ENCODE peak calls at places on chromosomes 2 and 18, in nine cellular contexts. Z, C, J, R, O, W, P, A and F are unnamed samples.

GRCh38 chr2:152464853-152465470 is 130.0 kb downstream of the FMNL2 start:
- DNase-seq in Z (no peak), C (no peak), J (no peak), R (no peak), O (no peak), W (no peak), P (no peak), A (no peak), F (no peak)

GRCh38 chr18:272650-273049 is 4.8 kb upstream of the THOC1 start:
- DNase-seq in Z (no peak), C (no peak), J (no peak), R (no peak), O (no peak), W (no peak), P (no peak), A (no peak), F (no peak)

GRCh38 chr2:202290316-202290715 is 24.8 kb downstream of the NOP58 start:
- DNase-seq in Z (no peak), C (no peak), J (no peak), R (no peak), O (no peak), W (no peak), P (no peak), A (no peak), F (no peak)

GRCh38 chr2:5730386-5730785 is 38.2 kb downstream of the SOX11 start:
- DNase-seq in Z (no peak), C (no peak), J (no peak), R (no peak), O (no peak), W (no peak), P (no peak), A (no peak), F (no peak)

GRCh38 chr2:69957970-69958369 is 3.5 kb downstream of the ASPRV1 start:
- DNase-seq in Z (no peak), C (no peak), J (no peak), R (no peak), O (no peak), W (no peak), P (no peak), A (no peak), F (no peak)

GRCh38 chr2:215896921-215897320 is 116.4 kb downstream of the MREG start:
- DNase-seq in Z (no peak), C (no peak), J (no peak), R (no peak), O (no peak), W (no peak), P (no peak), A (no peak), F (no peak)

GRCh38 chr2:110662560-110662959 is 15.3 kb downstream of the BUB1 start:
- DNase-seq in Z (no peak), C (no peak), J (no peak), R (no peak), O (no peak), W (no peak), P (no peak), A (no peak), F (no peak)

GRCh38 chr2:86176583-86176982 is 18.7 kb downstream of the IMMT start:
- DNase-seq in Z (no peak), C (no peak), J (no peak), R (no peak), O (no peak), W (no peak), P (no peak), A (no peak), F (no peak)

GRCh38 chr18:3578621-3579020 is 128.6 kb downstream of the TGIF1 start:
- DNase-seq in Z (no peak), C (no peak), J (no peak), R (no peak), O (no peak), W (no peak), P (no peak), A (no peak), F (no peak)

GRCh38 chr2:191593622-191594416 is 84.1 kb upstream of the NABP1 start:
- DNase-seq in Z (no peak), C (no peak), J (no peak), R (no peak), O (no peak), W (no peak), P (no peak), A (no peak), F (no peak)

GRCh38 chr2:149781263-149781808 is 193.8 kb upstream of the MMADHC start:
- DNase-seq in Z (no peak), C (no peak), J (no peak), R (no peak), O (no peak), W (no peak), P (no peak), A (no peak), F (no peak)

GRCh38 chr2:168211664-168212163 is 35.7 kb downstream of the STK39 start:
- DNase-seq in Z (no peak), C (no peak), J (no peak), R (no peak), O (no peak), W (no peak), P (peak), A (no peak), F (no peak)

GRCh38 chr2:189022492-189022891 is 48.3 kb downstream of the COL3A1 start:
- DNase-seq in Z (no peak), C (peak), J (no peak), R (no peak), O (no peak), W (no peak), P (no peak), A (no peak), F (no peak)